ENCODE peak calls at places on chromosome 12, in eight cellular contexts. Q is CD14-positive monocyte; Z is T47D; O is astrocyte; H is CD4-positive, alpha-beta T cell; F is stimulated activated CD4-positive, alpha-beta T cell treated with anti-CD3 and anti-CD28 coated beads, TNF-alpha, amount 100 ng/mL, for 24 hours; J is hypothalamus; U is NCI-H1105. W is an unnamed sample.

GRCh38 chr12:32197421-32197820 is 90.8 kb downstream of the BICD1 start:
- DNase-seq in Q (no peak), Z (no peak), U (no peak), J (no peak), H (no peak), F (no peak), O (no peak), W (no peak)

GRCh38 chr12:65203376-65203775 is 34.0 kb downstream of the LEMD3 start:
- DNase-seq in H (no peak), F (no peak), J (no peak), Q (no peak), O (no peak), U (no peak), Z (no peak), W (no peak)

GRCh38 chr12:68871899-68872298 is 61.1 kb downstream of the CPM start:
- DNase-seq in U (no peak), Z (no peak), J (no peak), F (no peak), O (no peak), Q (no peak), H (no peak), W (no peak)

GRCh38 chr12:92158711-92159534 is 13.3 kb upstream of the BTG1 start:
- DNase-seq in F (no peak), O (no peak), Z (no peak), H (no peak), Q (no peak), U (no peak), J (no peak), W (no peak)

GRCh38 chr12:27732281-27732680 is 21.6 kb downstream of the MRPS35 start:
- DNase-seq in U (no peak), Z (no peak), H (no peak), O (no peak), Q (no peak), J (no peak), F (no peak), W (no peak)

GRCh38 chr12:93982847-93983315 is 165.5 kb upstream of the PLXNC1 start:
- DNase-seq in H (no peak), J (no peak), Z (no peak), Q (no peak), U (peak), F (no peak), O (peak), W (no peak)

GRCh38 chr12:58583541-58583940 is 336.8 kb downstream of the LRIG3 start:
- DNase-seq in J (no peak), U (no peak), Q (no peak), O (peak), H (no peak), Z (no peak), F (no peak), W (no peak)

GRCh38 chr12:55619352-55620138 is 17.1 kb upstream of the OR10P1 start:
- DNase-seq in Z (peak), O (peak), U (peak), H (peak), F (peak), Q (no peak), J (no peak), W (no peak)

GRCh38 chr12:108613548-108613947 is 15.7 kb upstream of the TMEM119 start:
- DNase-seq in O (no peak), Z (no peak), Q (no peak), H (no peak), J (no peak), F (no peak), U (no peak), W (no peak)

GRCh38 chr12:57895337-57896138 is 45.8 kb upstream of the ATP23 start:
- DNase-seq in H (no peak), Q (no peak), U (no peak), F (no peak), J (no peak), Z (no peak), O (no peak), W (no peak)

GRCh38 chr12:32894566-32894965 is 2.0 kb downstream of the PKP2 start:
- DNase-seq in J (no peak), O (no peak), F (no peak), Q (no peak), U (no peak), H (no peak), Z (no peak), W (no peak)

GRCh38 chr12:114045333-114045732 is 79.2 kb upstream of the RBM19 start:
- DNase-seq in O (no peak), F (no peak), U (no peak), Z (no peak), Q (no peak), J (no peak), H (no peak), W (no peak)

GRCh38 chr12:8145754-8146415 is 10.9 kb upstream of the ZNF705A start:
- DNase-seq in Q (no peak), J (peak), U (no peak), O (peak), H (no peak), Z (no peak), F (no peak), W (no peak)